ENCODE peak calls at places on chromosomes 16 and 17, in six cellular contexts. P, B, R, G, A and F are unnamed samples.

GRCh38 chr16:81873221-81873620 is 94.1 kb downstream of the PLCG2 start:
- DNase-seq in B (no peak), P (no peak), G (no peak), A (no peak), R (no peak), F (no peak)

GRCh38 chr17:4658478-4659305 is 17.2 kb upstream of the ALOX15 start:
- DNase-seq in P (no peak), A (peak), G (no peak), B (no peak), R (no peak), F (no peak)

GRCh38 chr17:4509923-4510614 is 11.4 kb downstream of the SPNS2 start:
- DNase-seq in R (no peak), P (no peak), B (peak), A (no peak), G (no peak), F (no peak)

GRCh38 chr17:32158870-32159585 is 16.7 kb downstream of the RHOT1 start:
- DNase-seq in G (peak), R (no peak), A (no peak), P (no peak), B (no peak), F (no peak)

GRCh38 chr17:6894206-6894528 is 62.6 kb upstream of the TEKT1 start:
- DNase-seq in R (no peak), A (no peak), G (no peak), B (no peak), P (no peak), F (no peak)

GRCh38 chr16:76583466-76583865 is 306.3 kb downstream of the CNTNAP4 start:
- DNase-seq in P (no peak), A (peak), G (peak), R (peak), B (peak), F (no peak)

GRCh38 chr17:50259484-50260324 is 14.6 kb upstream of the TMEM92 start:
- DNase-seq in B (no peak), R (no peak), A (peak), G (no peak), P (no peak), F (no peak)

GRCh38 chr17:10628756-10629155 is 28.4 kb downstream of the MYH3 start:
- DNase-seq in B (no peak), R (no peak), P (no peak), G (no peak), A (no peak), F (no peak)

GRCh38 chr16:19680972-19681371 is 37.1 kb downstream of the KNOP1 start:
- DNase-seq in A (no peak), R (no peak), B (no peak), G (no peak), P (no peak), F (no peak)

GRCh38 chr17:19346351-19347255 is 15.9 kb downstream of the B9D1 start:
- DNase-seq in P (peak), G (peak), B (peak), A (peak), R (no peak), F (no peak)

GRCh38 chr17:8621585-8621984 is 8.9 kb downstream of the MYH10 start:
- DNase-seq in R (no peak), P (no peak), G (no peak), A (no peak), B (peak), F (no peak)

GRCh38 chr16:72060405-72060804 is 2.6 kb upstream of the HPR start:
- DNase-seq in A (no peak), R (no peak), G (no peak), B (no peak), P (no peak), F (no peak)

GRCh38 chr16:82368041-82368440 is 198.0 kb upstream of the MPHOSPH6 start:
- DNase-seq in B (peak), G (peak), P (peak), R (peak), A (peak), F (no peak)

GRCh38 chr16:54591816-54592246 is 305.2 kb upstream of the IRX3 start:
- DNase-seq in G (no peak), A (no peak), P (no peak), B (no peak), R (no peak), F (no peak)

GRCh38 chr16:55543470-55543869 is 23.0 kb upstream of the CAPNS2 start:
- DNase-seq in G (no peak), A (peak), P (no peak), B (no peak), R (no peak), F (no peak)

GRCh38 chr16:1037023-1037933 is 35.3 kb upstream of the SSTR5 start:
- DNase-seq in G (no peak), A (peak), P (no peak), R (no peak), B (peak), F (peak)

DNA sequence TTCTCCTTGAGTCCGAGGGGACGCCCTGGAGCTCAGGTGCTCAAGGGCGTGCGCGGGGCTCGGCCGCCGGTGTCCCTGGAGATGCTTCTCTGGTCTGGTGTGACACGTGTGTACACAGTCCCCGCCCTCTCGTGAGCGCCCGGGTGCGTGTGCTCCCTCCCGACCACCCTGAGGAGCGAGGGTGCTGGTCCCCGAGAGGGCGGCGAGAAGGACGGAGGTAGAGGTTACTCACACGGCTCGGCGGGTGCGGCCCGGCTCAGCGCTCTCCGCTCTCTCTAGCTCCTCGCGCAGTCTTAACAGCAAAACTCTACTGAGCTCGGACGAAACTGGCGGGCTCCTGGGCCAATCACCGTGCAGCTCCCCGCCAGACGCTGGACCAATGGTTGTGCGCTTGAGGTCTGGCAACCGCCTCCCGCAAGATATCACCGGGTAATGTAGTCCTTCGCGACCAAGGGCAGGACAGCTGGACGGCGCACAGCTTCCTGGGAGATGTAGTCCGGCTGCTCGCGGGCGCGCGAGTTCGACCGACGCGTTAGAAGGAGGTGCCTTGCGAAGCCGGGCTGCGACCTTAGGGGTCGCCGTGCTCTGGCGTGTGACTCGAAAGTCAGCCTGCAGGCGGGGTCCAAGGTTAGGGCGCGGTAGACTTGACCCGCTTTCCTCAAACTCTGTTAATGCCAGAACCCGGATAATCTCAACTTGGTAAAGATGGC is at the start of gene SLC25A19:
- DNase-seq in A (peak), R (peak), B (peak), G (peak), P (peak), F (peak)
- TF ChIP-seq CTCF in A (no peak), R (no peak), B (no peak), G (peak), P (no peak), F (peak)

DNA sequence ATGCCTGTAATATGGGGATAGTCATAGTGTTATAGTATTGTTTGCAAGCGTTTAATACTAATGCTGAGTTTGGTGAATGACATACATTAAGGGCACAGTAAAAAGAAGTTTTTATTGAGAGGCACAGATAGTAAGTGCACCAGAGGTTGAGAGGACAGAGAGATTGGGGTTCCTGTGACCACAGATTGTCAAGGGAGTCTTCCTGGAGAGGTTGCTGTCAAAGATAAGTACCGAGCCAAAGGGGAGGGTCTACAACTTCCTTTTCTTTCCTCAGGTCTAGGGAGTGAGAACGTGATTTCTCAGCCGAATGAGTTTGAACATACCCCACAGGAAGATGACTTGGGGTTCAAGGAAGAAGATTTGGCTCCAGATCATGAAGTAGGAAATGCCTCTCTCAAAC is 1.8 kb downstream of the ZNF48 start:
- DNase-seq in A (no peak), P (no peak), G (no peak), R (no peak), B (no peak), F (no peak)
- H3K4me3 ChIP-seq in A (no peak), P (no peak), G (no peak), R (no peak), B (no peak), F (no peak)

GRCh38 chr17:29145289-29146058 is 34.7 kb downstream of the MYO18A start:
- DNase-seq in B (peak), P (peak), A (peak), R (peak), G (peak), F (no peak)
- TF ChIP-seq CTCF in B (peak), P (peak), A (peak), R (peak), G (peak), F (peak)

GRCh38 chr17:79608729-79609039 is 2.2 kb downstream of the RBFOX3 start:
- DNase-seq in P (no peak), R (no peak), A (no peak), B (no peak), G (no peak), F (no peak)
- H3K4me3 ChIP-seq in P (no peak), R (no peak), A (no peak), B (no peak), G (peak), F (no peak)

GRCh38 chr16:86929149-86929871 is 351.0 kb downstream of the FOXL1 start:
- DNase-seq in R (no peak), P (no peak), G (no peak), B (peak), A (peak), F (no peak)
- TF ChIP-seq CTCF in R (no peak), P (no peak), G (no peak), B (no peak), A (no peak), F (no peak)

GRCh38 chr17:65556910-65557348 is 4.5 kb downstream of the AXIN2 start:
- DNase-seq in P (no peak), R (no peak), A (no peak), G (no peak), B (no peak), F (no peak)

GRCh38 chr17:65558683-65559311 is 2.7 kb downstream of the AXIN2 start:
- DNase-seq in R (peak), G (no peak), P (no peak), A (peak), B (peak), F (no peak)

GRCh38 chr17:65556014-65556909 is 5.2 kb downstream of the AXIN2 start:
- DNase-seq in B (peak), A (peak), R (peak), P (peak), G (no peak), F (peak)

GRCh38 chr17:65558311-65558682 is 3.2 kb downstream of the AXIN2 start:
- DNase-seq in P (no peak), G (no peak), A (no peak), R (no peak), B (no peak), F (no peak)

GRCh38 chr17:65557349-65558310 is 3.8 kb downstream of the AXIN2 start:
- DNase-seq in P (peak), A (peak), B (peak), R (peak), G (no peak), F (no peak)
- H3K4me3 ChIP-seq in P (no peak), A (peak), B (no peak), R (no peak), G (peak), F (no peak)

GRCh38 chr16:89453662-89454321 is 36.6 kb downstream of the ANKRD11 start:
- DNase-seq in A (no peak), P (peak), R (no peak), B (peak), G (no peak), F (no peak)
- TF ChIP-seq CTCF in A (peak), P (no peak), R (peak), B (no peak), G (no peak), F (peak)